ENCODE peak calls at places on chromosomes 6 and 20, in nine cellular contexts. G is fibroblast of lung, T is PC-3, R is SK-N-SH, B is Peyer's patch, I is uterus, E is tibial artery, Z is neuronal stem cell, Q is heart left ventricle. P is an unnamed sample. For H3K4me1, the result is how much of the 10 kb centered on the place peaks cover.

GRCh38 chr6:107419747-107420146 is 39.6 kb downstream of the PDSS2 start:
- DNase-seq in I (no peak), Z (no peak), G (no peak), T (no peak), R (no peak), B (no peak), Q (no peak), E (no peak), P (no peak)

GRCh38 chr6:30754631-30755030 is 10.3 kb upstream of the IER3 start:
- DNase-seq in Z (no peak), I (no peak), G (no peak), R (no peak), B (no peak), E (no peak), Q (no peak), T (peak), P (no peak)

GRCh38 chr20:7586481-7586880 is 353.8 kb downstream of the HAO1 start:
- DNase-seq in G (no peak), E (no peak), R (no peak), B (no peak), T (no peak), Q (no peak), Z (no peak), I (no peak), P (no peak)

GRCh38 chr6:126625019-126625418 is 285.1 kb downstream of the CENPW start:
- DNase-seq in T (peak), Q (no peak), E (no peak), I (no peak), B (no peak), G (peak), Z (peak), R (no peak), P (peak)

GRCh38 chr20:58271596-58272460 is 37.7 kb upstream of the RAB22A start:
- DNase-seq in T (no peak), I (no peak), E (no peak), Z (no peak), Q (no peak), R (peak), B (no peak), G (peak), P (no peak)

GRCh38 chr20:49579874-49580817 is 12.2 kb upstream of the PTGIS start:
- DNase-seq in Q (peak), Z (no peak), E (peak), B (no peak), G (peak), R (no peak), I (peak), T (peak), P (peak)

GRCh38 chr6:142207265-142207877 is 60.3 kb downstream of the VTA1 start:
- DNase-seq in I (no peak), Q (peak), Z (peak), G (peak), E (peak), B (peak), R (peak), T (peak), P (peak)

GRCh38 chr6:55654445-55654844 is 75.5 kb upstream of the HMGCLL1 start:
- DNase-seq in E (no peak), R (no peak), Q (no peak), I (no peak), G (no peak), T (no peak), Z (no peak), B (no peak), P (no peak)

GRCh38 chr20:9036593-9036992 is 32.3 kb upstream of the PLCB4 start:
- DNase-seq in Q (no peak), Z (no peak), B (no peak), E (no peak), R (no peak), T (no peak), G (no peak), I (no peak), P (no peak)

GRCh38 chr6:170371588-170371987 is 65.0 kb downstream of the FAM120B start:
- DNase-seq in E (no peak), R (peak), Z (no peak), I (no peak), Q (peak), G (peak), B (no peak), T (no peak), P (no peak)

GRCh38 chr6:15615837-15616236 is 47.0 kb downstream of the DTNBP1 start:
- DNase-seq in G (no peak), Z (no peak), T (no peak), R (no peak), B (no peak), Q (no peak), E (no peak), I (no peak), P (peak)

GRCh38 chr20:47764154-47764734 is 21.0 kb downstream of the SULF2 start:
- DNase-seq in Z (no peak), B (no peak), I (no peak), E (no peak), T (peak), R (peak), G (no peak), Q (no peak), P (no peak)

GRCh38 chr20:4645109-4645508 is 76.6 kb upstream of the PRND start:
- DNase-seq in E (no peak), G (no peak), I (no peak), Q (no peak), R (no peak), Z (no peak), T (no peak), B (no peak), P (no peak)

GRCh38 chr6:15464211-15464725 is 198.6 kb downstream of the DTNBP1 start:
- DNase-seq in G (no peak), I (no peak), Q (peak), T (peak), E (no peak), B (peak), Z (peak), R (no peak), P (peak)

GRCh38 chr6:31096656-31097055 is 15.7 kb downstream of the C6orf15 start:
- DNase-seq in Q (no peak), T (no peak), Z (no peak), G (no peak), B (no peak), R (no peak), E (no peak), I (no peak), P (no peak)

GRCh38 chr20:8346898-8347297 is 214.8 kb downstream of the PLCB1 start:
- DNase-seq in Q (no peak), B (no peak), T (no peak), E (no peak), Z (no peak), R (no peak), I (no peak), G (no peak), P (no peak)

GRCh38 chr6:299050-299980 is 7.0 kb downstream of the DUSP22 start:
- DNase-seq in G (peak), T (no peak), B (no peak), Z (no peak), R (no peak), I (no peak), E (no peak), Q (no peak), P (no peak)

GRCh38 chr20:50378170-50379000 is 131.8 kb upstream of the PTPN1 start:
- DNase-seq in R (no peak), T (peak), Q (no peak), B (no peak), I (no peak), Z (no peak), E (no peak), G (no peak), P (peak)

GRCh38 chr6:13303668-13304017 is 24.7 kb downstream of the TBC1D7 start:
- DNase-seq in Q (peak), G (peak), B (peak), E (peak), Z (no peak), R (no peak), I (peak), T (no peak), P (peak)

GRCh38 chr6:87742106-87742505 is 40.1 kb upstream of the AKIRIN2 start:
- DNase-seq in E (peak), Q (no peak), G (no peak), T (no peak), B (peak), R (no peak), Z (no peak), I (no peak), P (no peak)

GRCh38 chr6:34243901-34244884 is 4.6 kb downstream of the SMIM29 start:
- DNase-seq in B (no peak), R (peak), G (peak), E (peak), I (peak), Z (no peak), T (peak), Q (peak), P (peak)

GRCh38 chr6:110567957-110568696 is 91.7 kb upstream of the SLC22A16 start:
- DNase-seq in G (no peak), R (no peak), Q (no peak), I (no peak), E (no peak), B (peak), T (no peak), Z (no peak), P (no peak)

GRCh38 chr20:45060341-45060740 is 40.6 kb downstream of the KCNS1 start:
- DNase-seq in E (no peak), B (no peak), G (no peak), Z (no peak), R (no peak), I (no peak), T (no peak), Q (no peak), P (peak)

GRCh38 chr6:133778414-133778813 is 110.5 kb upstream of the TCF21 start:
- DNase-seq in I (no peak), B (no peak), T (peak), G (peak), E (no peak), Z (no peak), R (no peak), Q (no peak), P (no peak)

GRCh38 chr6:163998496-163998895 is 584.0 kb downstream of the QKI start:
- DNase-seq in E (no peak), T (no peak), Z (no peak), B (no peak), G (no peak), Q (no peak), I (no peak), R (no peak), P (no peak)

GRCh38 chr6:69791065-69791471 is 5.7 kb downstream of the LMBRD1 start:
- DNase-seq in I (no peak), R (no peak), Q (no peak), B (no peak), G (no peak), T (no peak), Z (no peak), E (no peak), P (no peak)

GRCh38 chr20:46557231-46557956 is 6.9 kb upstream of the OCSTAMP start:
- DNase-seq in B (no peak), Q (no peak), T (peak), E (no peak), R (no peak), G (no peak), I (no peak), Z (no peak), P (no peak)

GRCh38 chr6:113969888-113970807 is 800 bp downstream of the HDAC2 start:
- DNase-seq in Z (peak), I (peak), Q (peak), E (peak), T (peak), B (peak), R (peak), G (peak), P (peak)

GRCh38 chr6:169891421-169891820 is 140.0 kb downstream of the ERMARD start:
- DNase-seq in Z (no peak), Q (no peak), G (no peak), E (no peak), I (no peak), R (no peak), T (no peak), B (no peak), P (no peak)

GRCh38 chr6:104326173-104327001 is 533.3 kb downstream of the HACE1 start:
- DNase-seq in Z (no peak), E (peak), G (peak), Q (no peak), B (no peak), T (peak), I (no peak), R (no peak), P (no peak)

DNA sequence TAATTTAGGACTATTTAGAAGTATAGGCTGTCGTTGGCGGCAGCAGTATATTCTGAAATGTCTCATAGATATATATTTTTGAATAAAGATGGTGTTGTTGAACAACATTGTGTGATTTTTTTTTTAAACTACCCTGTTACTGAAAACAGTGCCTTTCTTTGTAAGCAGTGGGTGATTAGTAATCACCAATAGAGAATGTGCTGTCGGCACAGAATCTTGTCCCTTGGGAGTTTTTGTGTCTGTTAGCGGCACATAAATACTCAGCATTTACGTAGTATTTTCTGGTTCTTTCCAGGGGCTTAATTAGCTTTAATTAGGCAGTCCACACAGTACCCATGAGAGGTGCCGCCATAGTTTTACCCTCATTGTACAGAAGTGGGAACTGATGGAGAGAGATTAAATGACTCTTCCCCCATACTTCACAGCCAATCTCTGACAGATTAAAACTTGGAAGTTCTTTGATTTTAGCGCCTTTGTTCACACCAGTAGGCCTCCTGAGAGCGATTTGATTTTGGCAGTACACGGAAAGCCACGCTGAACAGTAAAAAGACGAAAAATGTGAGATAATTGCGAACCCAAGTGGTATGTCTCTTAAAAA is 58.8 kb downstream of the RPRD1B start:
- DNase-seq in R (no peak), I (no peak), G (no peak), B (no peak), T (no peak), Z (no peak), Q (no peak), E (no peak), P (no peak)
- H3K4me1 ChIP-seq in R (under half), I (under half), G (under half), B (under half), T (under half), Z (under half), Q (half or more), E (under half), P (under half)

DNA sequence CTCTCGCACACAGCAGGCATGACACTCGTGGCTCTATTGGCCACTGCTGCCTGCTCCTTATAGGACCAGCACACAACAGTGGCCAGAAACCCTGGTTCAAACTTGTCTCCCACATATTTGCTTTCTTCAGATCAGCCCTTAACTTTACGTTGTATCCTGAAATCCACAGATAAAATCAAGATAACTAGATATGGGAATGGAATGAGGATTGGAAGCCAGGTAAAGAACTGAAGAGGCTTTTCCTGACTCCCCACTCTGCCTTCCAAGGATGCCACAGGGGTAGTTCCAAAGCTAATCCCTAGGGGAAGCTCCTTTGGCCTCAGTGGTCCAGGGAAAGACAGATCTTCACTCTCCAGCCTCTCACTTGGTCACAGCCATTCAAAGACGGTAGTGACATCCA is 86.5 kb downstream of the INSM1 start:
- DNase-seq in B (no peak), E (no peak), T (no peak), Z (no peak), I (no peak), R (no peak), G (no peak), Q (no peak), P (no peak)
- H3K27ac ChIP-seq in B (no peak), E (no peak), T (no peak), Z (no peak), I (no peak), R (no peak), G (no peak), Q (no peak), P (no peak)

GRCh38 chr6:108563292-108563691 is 2.6 kb downstream of the FOXO3 start:
- DNase-seq in T (no peak), I (no peak), G (peak), Z (no peak), B (no peak), E (no peak), R (no peak), Q (no peak), P (no peak)
- H3K4me3 ChIP-seq in T (peak), I (peak), G (peak), Z (no peak), B (peak), E (peak), R (peak), Q (peak), P (peak)

DNA sequence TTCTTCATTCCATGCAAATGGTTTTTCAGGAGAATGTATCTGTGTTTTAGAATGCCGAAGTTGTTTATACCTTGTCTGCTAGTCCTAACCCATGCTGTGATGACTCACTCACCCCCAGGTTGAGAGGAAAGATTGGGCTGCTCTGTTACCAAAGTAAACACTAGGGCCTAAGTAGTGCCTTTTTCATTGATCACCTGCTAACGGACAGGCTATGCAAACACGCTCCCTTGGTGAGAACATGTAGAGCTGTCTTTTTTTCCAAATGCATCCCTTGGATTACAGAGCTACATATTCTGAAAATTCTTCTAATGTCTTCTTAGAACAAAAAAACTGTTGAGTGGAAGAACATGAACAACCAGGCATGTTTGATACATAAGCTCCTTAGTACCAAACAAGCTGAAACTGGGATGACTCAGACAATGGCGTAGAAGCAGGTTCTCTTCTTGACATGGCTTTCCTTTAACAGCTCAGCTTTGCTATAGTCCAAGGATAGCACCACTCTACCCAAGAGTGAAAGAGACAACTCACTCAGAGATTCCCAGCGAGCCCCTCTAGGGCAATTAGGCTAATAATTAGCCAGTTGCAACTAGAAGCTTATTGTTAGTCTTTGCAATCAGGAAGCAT is 20.5 kb downstream of the PERP start:
- DNase-seq in I (no peak), T (peak), B (no peak), Z (no peak), R (no peak), Q (no peak), E (no peak), G (peak), P (no peak)
- H3K4me1 ChIP-seq in I (under half), T (under half), B (under half), Z (under half), R (under half), Q (under half), E (under half), G (under half), P (under half)

GRCh38 chr6:2534406-2535139 is 216.1 kb downstream of the MYLK4 start:
- DNase-seq in Q (no peak), G (peak), E (no peak), B (no peak), R (no peak), I (no peak), T (no peak), Z (no peak), P (no peak)
- H3K27ac ChIP-seq in Q (no peak), G (no peak), E (no peak), B (no peak), R (no peak), I (no peak), T (no peak), Z (no peak), P (no peak)

GRCh38 chr20:16761305-16761829 is 13.2 kb downstream of the OTOR start:
- DNase-seq in Z (peak), G (peak), E (peak), I (peak), Q (peak), R (peak), T (peak), B (no peak), P (peak)
- H3K4me3 ChIP-seq in Z (no peak), G (no peak), E (no peak), I (no peak), Q (no peak), R (peak), T (peak), B (no peak), P (no peak)

GRCh38 chr6:6681443-6681842 is 92.9 kb downstream of the LY86 start:
- DNase-seq in I (no peak), G (no peak), E (no peak), B (no peak), Q (no peak), Z (no peak), R (no peak), T (no peak), P (no peak)
- H3K4me1 ChIP-seq in I (under half), G (under half), E (under half), B (under half), Q (under half), Z (under half), R (under half), T (under half), P (under half)

DNA sequence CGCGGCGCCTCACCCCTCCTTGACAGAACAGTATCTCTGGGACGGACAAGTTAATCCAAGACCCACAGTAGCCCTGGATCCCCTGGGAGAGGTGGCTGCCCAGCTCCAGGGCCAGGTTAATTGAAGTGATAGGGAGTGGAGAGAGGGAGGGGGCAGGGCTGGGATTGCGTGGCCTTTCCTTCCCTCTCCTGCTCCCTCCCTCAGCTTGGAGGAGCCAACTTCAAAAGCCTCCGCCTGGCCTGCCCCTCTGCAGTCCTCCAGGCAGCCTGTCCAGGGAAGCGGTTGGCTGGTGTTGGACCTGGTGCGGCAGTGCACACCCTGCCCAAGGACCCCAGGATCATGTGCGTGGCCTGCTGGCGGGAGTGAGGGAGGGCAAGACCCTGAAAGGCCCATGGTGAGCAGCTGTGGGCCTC is at the start of gene C20orf204:
- DNase-seq in Z (no peak), R (no peak), I (no peak), T (no peak), B (no peak), E (no peak), Q (no peak), G (no peak), P (no peak)
- H3K27ac ChIP-seq in Z (no peak), R (no peak), I (no peak), T (no peak), B (peak), E (no peak), Q (no peak), G (no peak), P (peak)

DNA sequence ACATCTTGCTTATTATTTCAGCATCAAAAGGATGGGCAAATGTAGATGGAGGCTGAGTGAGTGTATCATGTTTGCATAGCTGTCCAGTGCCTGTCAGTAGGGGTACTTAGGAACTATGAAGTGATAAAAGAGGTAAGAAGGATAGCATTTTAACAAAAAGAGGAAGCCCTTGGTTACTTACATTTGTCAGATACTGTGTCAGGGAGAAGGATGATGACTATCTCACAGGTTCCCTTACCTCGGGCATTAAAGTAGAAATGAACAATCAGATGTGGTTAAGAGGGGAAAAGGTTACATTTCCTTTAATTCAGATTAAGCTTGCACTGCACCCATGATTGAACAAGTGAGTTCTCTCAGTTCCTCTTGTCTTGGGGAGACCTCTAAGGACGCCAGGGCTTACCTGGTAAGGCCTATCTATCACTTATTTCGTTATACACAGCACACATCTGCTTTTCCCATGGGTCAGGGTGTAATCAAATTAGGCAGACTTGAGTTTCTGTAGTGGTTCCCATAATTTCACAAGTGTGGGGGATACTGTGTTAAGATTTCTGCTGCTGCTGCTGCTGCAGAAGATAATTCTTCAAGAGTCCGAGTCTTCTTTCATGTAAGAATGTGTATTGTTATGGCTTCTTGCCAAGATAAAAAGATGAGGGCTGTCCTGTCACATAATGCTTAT is 4.5 kb downstream of the FOXO3 start:
- DNase-seq in Q (no peak), G (no peak), B (peak), T (peak), Z (no peak), E (no peak), R (no peak), I (no peak), P (no peak)
- H3K4me3 ChIP-seq in Q (peak), G (peak), B (peak), T (peak), Z (no peak), E (peak), R (peak), I (peak), P (no peak)